ENCODE peak calls at places on chromosomes 2 and 18, in eight cellular contexts. B is heart left ventricle, C is A549, P is HCT116, E is right lobe of liver, S is K562, X is HepG2, O is gastrocnemius medialis. N is an unnamed sample.

GRCh38 chr2:121888189-121888557 is 132.7 kb downstream of the TSN start:
- ATAC-seq in S (peak), B (no peak), P (peak), C (peak), O (no peak), X (peak), E (peak), N (no peak)

GRCh38 chr2:100755441-100755840 is 64.5 kb upstream of the NPAS2 start:
- ATAC-seq in X (no peak), P (peak), C (no peak), S (no peak), B (no peak), E (no peak), O (no peak), N (no peak)

GRCh38 chr2:3868426-3868825 is 165.1 kb downstream of the DCDC2C start:
- ATAC-seq in E (no peak), C (no peak), S (no peak), B (no peak), O (no peak), P (no peak), X (no peak), N (no peak)

GRCh38 chr2:62568983-62569837 is 63.2 kb upstream of the TMEM17 start:
- ATAC-seq in S (no peak), B (no peak), X (peak), P (peak), C (peak), E (peak), O (no peak), N (no peak)

GRCh38 chr18:63817441-63818051 is 42.3 kb downstream of the SERPINB7 start:
- ATAC-seq in X (no peak), S (no peak), P (no peak), B (no peak), E (no peak), C (no peak), O (no peak), N (peak)

GRCh38 chr2:228675042-228675441 is 493.6 kb upstream of the SPHKAP start:
- ATAC-seq in C (no peak), X (no peak), S (no peak), B (peak), P (no peak), O (peak), E (peak), N (peak)

GRCh38 chr18:49476664-49477411 is 10.2 kb downstream of the C18orf32 start:
- ATAC-seq in E (peak), X (no peak), B (no peak), O (peak), P (no peak), C (peak), S (peak), N (peak)

GRCh38 chr2:197858607-197859140 is 54.3 kb downstream of the PLCL1 start:
- ATAC-seq in O (no peak), S (peak), P (no peak), X (no peak), C (no peak), E (no peak), B (no peak), N (no peak)

GRCh38 chr18:23805898-23806297 is 116.6 kb downstream of the LAMA3 start:
- ATAC-seq in C (no peak), S (no peak), O (no peak), B (no peak), P (no peak), E (no peak), X (no peak), N (no peak)

GRCh38 chr2:239499989-239500914 is 99.4 kb upstream of the HDAC4 start:
- ATAC-seq in C (no peak), X (no peak), E (peak), P (no peak), O (peak), B (no peak), S (no peak), N (peak)

GRCh38 chr2:164764474-164764873 is 77.1 kb downstream of the COBLL1 start:
- ATAC-seq in C (no peak), B (no peak), O (no peak), E (peak), S (no peak), P (no peak), X (no peak), N (no peak)

GRCh38 chr18:57831597-57832377 is 28.7 kb upstream of the ATP8B1 start:
- ATAC-seq in X (no peak), C (no peak), S (no peak), B (no peak), P (no peak), E (no peak), O (no peak), N (no peak)

GRCh38 chr2:121297217-121297830 is 12.3 kb upstream of the TFCP2L1 start:
- ATAC-seq in B (no peak), P (peak), S (peak), X (peak), E (peak), C (peak), O (peak), N (no peak)

GRCh38 chr2:96698221-96698861 is 41.5 kb downstream of the LMAN2L start:
- ATAC-seq in P (no peak), B (no peak), C (no peak), X (no peak), S (no peak), E (no peak), O (no peak), N (no peak)

GRCh38 chr2:104577143-104577542 is 276.8 kb upstream of the POU3F3 start:
- ATAC-seq in P (no peak), C (no peak), O (no peak), S (no peak), E (no peak), B (no peak), X (no peak), N (no peak)

GRCh38 chr18:43847164-43848091 is 570.1 kb upstream of the SYT4 start:
- ATAC-seq in P (no peak), X (no peak), S (no peak), C (no peak), O (no peak), B (no peak), E (no peak), N (peak)

DNA sequence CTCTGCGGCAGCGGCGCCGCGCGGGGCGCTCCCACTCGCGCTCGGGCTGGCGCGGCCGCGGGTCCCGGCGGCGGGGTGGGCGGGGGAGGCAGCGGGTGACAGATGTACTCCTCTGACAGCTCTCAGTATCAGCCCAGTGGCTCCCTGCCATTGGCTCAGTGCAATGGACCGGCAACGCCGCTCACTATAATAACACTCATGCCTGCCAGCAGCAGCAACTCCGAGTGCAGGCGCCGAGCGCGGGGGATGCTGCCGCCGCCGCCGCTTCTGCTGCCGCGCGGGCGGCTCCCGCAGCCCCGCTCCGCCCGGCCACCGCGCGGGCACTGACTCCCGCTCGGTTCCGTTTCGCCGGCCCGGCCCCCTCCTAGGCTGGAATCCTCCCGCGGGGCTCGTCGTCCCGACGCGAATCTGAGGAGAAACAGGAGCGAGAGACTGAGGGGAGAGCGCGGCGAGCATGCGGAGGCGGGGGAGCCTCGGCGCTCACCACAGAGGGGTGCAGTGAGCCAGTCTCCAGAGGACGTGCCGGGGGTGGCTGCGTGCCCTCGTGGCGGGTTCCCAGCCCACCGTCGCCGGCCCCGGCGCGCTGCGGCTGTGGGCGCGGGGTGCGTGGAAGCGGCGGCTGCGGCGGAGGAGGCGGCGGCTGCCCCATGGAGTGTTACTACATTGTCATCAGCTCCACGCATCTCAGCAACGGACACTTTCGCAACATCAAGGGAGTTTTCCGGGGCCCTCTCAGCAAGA is at the start of gene ZNF804A:
- ATAC-seq in E (peak), P (peak), X (peak), B (peak), O (no peak), S (peak), C (peak), N (peak)
- TF ChIP-seq POLR2A in E (no peak), P (no peak), X (no peak), B (no peak), O (no peak), S (no peak), C (no peak), N (no peak)

GRCh38 chr2:75431276-75431675 is 129.5 kb downstream of the EVA1A start:
- ATAC-seq in C (no peak), B (no peak), P (no peak), X (no peak), O (no peak), S (no peak), E (no peak), N (no peak)

GRCh38 chr2:75429036-75429435 is 131.7 kb downstream of the EVA1A start:
- ATAC-seq in X (no peak), C (no peak), P (no peak), O (peak), S (no peak), B (no peak), E (no peak), N (no peak)

GRCh38 chr2:75428627-75429026 is 132.1 kb downstream of the EVA1A start:
- ATAC-seq in P (no peak), O (no peak), E (no peak), X (no peak), C (no peak), B (no peak), S (no peak), N (no peak)

GRCh38 chr2:75431757-75432156 is 129.0 kb downstream of the EVA1A start:
- ATAC-seq in C (no peak), O (no peak), P (no peak), S (no peak), X (no peak), E (no peak), B (no peak), N (no peak)

DNA sequence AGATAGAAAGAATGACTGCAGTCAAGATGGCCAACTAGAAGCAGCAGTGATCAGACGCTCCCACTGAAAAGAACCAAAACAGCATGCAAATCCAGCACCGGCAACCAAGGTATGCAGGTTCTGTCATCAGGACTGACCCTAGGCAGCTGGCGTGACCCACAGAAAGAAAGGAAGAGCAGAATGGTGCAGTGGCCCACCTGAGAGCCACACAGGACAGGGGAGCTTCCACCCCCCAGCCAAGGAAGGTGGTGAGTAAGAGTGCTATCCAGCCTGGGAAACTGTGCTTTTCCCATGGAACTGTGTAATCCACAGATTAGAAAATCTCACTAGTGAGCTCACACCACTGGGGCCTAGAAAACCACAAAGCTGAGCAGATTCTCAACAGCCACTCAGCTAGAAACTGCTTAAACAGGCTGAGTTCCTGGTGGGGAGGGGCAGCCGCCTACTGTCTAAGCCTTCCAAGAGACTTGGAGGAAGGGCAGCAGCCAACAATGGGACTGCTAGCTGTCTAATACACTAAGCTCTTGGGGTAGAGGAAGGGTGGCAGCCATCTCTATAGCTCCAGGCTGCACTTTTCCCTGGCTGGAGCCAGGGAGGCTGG is 127.9 kb downstream of the EVA1A start:
- ATAC-seq in O (no peak), P (no peak), C (no peak), S (no peak), E (no peak), B (no peak), X (no peak), N (no peak)
- TF ChIP-seq POLR2A in O (no peak), P (no peak), C (no peak), S (no peak), E (no peak), B (no peak), X (no peak), N (no peak)

GRCh38 chr2:64751286-64752260 is 97.9 kb upstream of the SERTAD2 start:
- ATAC-seq in P (peak), E (peak), S (peak), X (peak), O (peak), C (peak), B (peak), N (peak)
- TF ChIP-seq POLR2A in P (peak), E (peak), S (peak), X (peak), O (peak), C (peak), B (peak), N (peak)

DNA sequence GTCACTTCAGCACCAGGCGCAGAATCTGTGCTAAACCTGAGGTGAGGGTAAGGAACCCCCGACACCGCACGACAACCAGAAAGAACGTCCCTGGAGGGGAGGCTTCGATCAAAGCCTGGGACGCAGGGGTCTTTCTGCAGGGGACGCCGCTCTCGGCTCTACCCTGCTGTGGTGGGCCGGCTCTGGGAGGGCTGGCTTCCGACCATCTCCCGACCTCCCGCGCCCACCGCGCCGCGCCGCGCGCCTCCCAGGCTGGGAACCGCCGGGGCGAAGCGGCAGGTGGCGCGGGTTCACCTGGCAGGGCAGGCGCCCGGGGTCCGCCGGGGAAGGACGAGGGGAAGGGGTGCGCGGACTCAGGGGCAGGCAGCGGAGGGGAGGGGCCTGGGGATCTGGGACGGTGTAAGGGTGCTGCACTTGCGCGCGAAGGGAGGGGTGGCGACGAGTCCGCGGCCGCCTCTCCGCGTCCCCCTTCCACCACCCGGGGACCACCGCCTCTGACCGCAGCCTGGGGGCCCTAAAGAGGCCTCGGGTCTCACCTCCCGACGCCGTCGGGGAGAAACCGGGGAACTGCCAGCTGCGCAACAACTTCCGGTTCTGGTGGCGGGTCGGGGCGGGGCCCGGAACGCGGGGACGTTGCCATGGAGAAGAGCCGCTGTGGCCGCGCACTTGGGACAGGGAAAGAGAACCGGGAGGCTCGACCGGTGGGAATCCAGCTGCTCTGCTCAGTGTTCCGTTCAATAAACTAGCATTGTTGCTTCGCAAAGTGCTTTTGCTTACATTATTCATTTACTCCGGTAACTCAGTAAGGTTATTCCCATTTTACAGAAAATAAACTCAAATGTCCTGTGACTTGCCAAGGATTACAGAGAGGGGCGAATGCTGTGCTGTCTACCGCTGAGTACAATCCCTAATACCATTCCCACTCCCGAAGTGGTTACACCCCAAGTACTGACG is at the start of gene ZNF396:
- ATAC-seq in P (peak), S (peak), X (peak), C (peak), O (peak), E (peak), B (peak), N (peak)
- TF ChIP-seq POLR2A in P (no peak), S (peak), X (no peak), C (peak), O (no peak), E (peak), B (no peak), N (peak)

GRCh38 chr2:22800422-22800821 is 584.6 kb upstream of the KLHL29 start:
- ATAC-seq in P (no peak), S (no peak), E (no peak), X (no peak), B (no peak), C (no peak), O (no peak), N (no peak)
- TF ChIP-seq POLR2A in P (no peak), S (no peak), E (no peak), X (no peak), B (no peak), C (no peak), O (no peak), N (no peak)